ENCODE peak calls at places on chromosomes 3 and 15, in six cellular contexts. W, Q, J, K, A and G are unnamed samples.
A peak's percentile ranks its signal among the peaks of the same experiment; 100 is the strongest.

GRCh38 chr3:136247436-136247835 is 2.7 kb upstream of the PCCB start:
- DNase-seq in W (no peak), Q (no peak), J (no peak), K (no peak), A (no peak), G (no peak)

GRCh38 chr15:91032919-91033803 is 10.8 kb upstream of the VPS33B start:
- DNase-seq in W (peak; percentile 75), Q (peak; percentile 79), J (peak; percentile 46), K (no peak), A (peak; percentile 83), G (no peak)

GRCh38 chr15:31346367-31347066 is 19.9 kb downstream of the KLF13 start:
- DNase-seq in W (no peak), Q (no peak), J (no peak), K (no peak), A (no peak), G (no peak)

GRCh38 chr3:43001094-43001553 is 22.0 kb downstream of the GASK1A start:
- DNase-seq in W (peak; percentile 77), Q (peak; percentile 87), J (no peak), K (no peak), A (no peak), G (no peak)

GRCh38 chr3:36866358-36866757 is 78.5 kb downstream of the TRANK1 start:
- DNase-seq in W (no peak), Q (no peak), J (no peak), K (no peak), A (no peak), G (no peak)

GRCh38 chr15:25477816-25478215 is 39.0 kb upstream of the UBE3A start:
- DNase-seq in W (no peak), Q (no peak), J (no peak), K (no peak), A (no peak), G (no peak)

GRCh38 chr3:41404601-41405000 is 205.3 kb downstream of the CTNNB1 start:
- DNase-seq in W (no peak), Q (no peak), J (no peak), K (no peak), A (no peak), G (peak; percentile 25)

GRCh38 chr3:30145281-30145680 is 461.1 kb upstream of the TGFBR2 start:
- DNase-seq in W (no peak), Q (no peak), J (no peak), K (no peak), A (no peak), G (no peak)

GRCh38 chr15:38905634-38906033 is 341.0 kb upstream of the RASGRP1 start:
- DNase-seq in W (no peak), Q (no peak), J (no peak), K (no peak), A (no peak), G (no peak)

GRCh38 chr3:12049675-12050074 is 45.5 kb downstream of the SYN2 start:
- DNase-seq in W (no peak), Q (no peak), J (no peak), K (no peak), A (no peak), G (no peak)

GRCh38 chr3:69032137-69032536 is 18.7 kb upstream of the EOGT start:
- DNase-seq in W (no peak), Q (no peak), J (no peak), K (no peak), A (no peak), G (no peak)

GRCh38 chr3:138187296-138188012 is at the start of gene ARMC8:
- DNase-seq in W (peak; percentile 77), Q (peak; percentile 73), J (no peak), K (peak; percentile 95), A (peak; percentile 73), G (no peak)

GRCh38 chr15:25242166-25242879 is 196.5 kb downstream of the UBE3A start:
- DNase-seq in W (no peak), Q (peak; percentile 4), J (no peak), K (no peak), A (no peak), G (no peak)

GRCh38 chr15:47374222-47374621 is 343.1 kb upstream of the SEMA6D start:
- DNase-seq in W (no peak), Q (no peak), J (no peak), K (no peak), A (no peak), G (no peak)

GRCh38 chr3:143002083-143002712 is 828 bp downstream of the U2SURP start:
- DNase-seq in W (peak; percentile 47), Q (no peak), J (no peak), K (no peak), A (no peak), G (no peak)

GRCh38 chr15:96332854-96333193 is 2.3 kb downstream of the NR2F2 start:
- DNase-seq in W (no peak), Q (peak; percentile 50), J (no peak), K (no peak), A (no peak), G (no peak)

GRCh38 chr3:38003817-38004414 is 13.3 kb downstream of the VILL start:
- DNase-seq in W (no peak), Q (no peak), J (no peak), K (no peak), A (no peak), G (no peak)

GRCh38 chr15:29788433-29789034 is 33.7 kb downstream of the TJP1 start:
- DNase-seq in W (no peak), Q (no peak), J (no peak), K (no peak), A (no peak), G (peak; percentile 21)

GRCh38 chr15:72599855-72600464 is 54.5 kb upstream of the GOLGA6B start:
- DNase-seq in W (peak; percentile 37), Q (no peak), J (no peak), K (peak; percentile 15), A (peak; percentile 47), G (no peak)

GRCh38 chr3:49761661-49762060 is 24.7 kb downstream of the IP6K1 start:
- DNase-seq in W (no peak), Q (no peak), J (no peak), K (no peak), A (no peak), G (no peak)

GRCh38 chr15:74783072-74783807 is 1.4 kb downstream of the CSK start:
- DNase-seq in W (no peak), Q (no peak), J (no peak), K (no peak), A (no peak), G (no peak)

GRCh38 chr3:128549283-128550112 is 56.5 kb upstream of the GATA2 start:
- DNase-seq in W (peak; percentile 12), Q (peak; percentile 64), J (no peak), K (no peak), A (no peak), G (no peak)

GRCh38 chr3:27387625-27388024 is 18.4 kb upstream of the NEK10 start:
- DNase-seq in W (no peak), Q (no peak), J (no peak), K (no peak), A (no peak), G (no peak)

GRCh38 chr15:47691896-47692295 is 25.4 kb upstream of the SEMA6D start:
- DNase-seq in W (no peak), Q (no peak), J (no peak), K (no peak), A (no peak), G (no peak)

GRCh38 chr3:4297486-4297885 is 5.7 kb upstream of the SETMAR start:
- DNase-seq in W (no peak), Q (no peak), J (no peak), K (no peak), A (no peak), G (no peak)

GRCh38 chr3:60992395-60992794 is 258.9 kb downstream of the FHIT start:
- DNase-seq in W (no peak), Q (peak; percentile 21), J (no peak), K (no peak), A (no peak), G (no peak)

GRCh38 chr3:186427627-186428026 is 65.6 kb upstream of the DGKG start:
- DNase-seq in W (no peak), Q (no peak), J (no peak), K (no peak), A (no peak), G (no peak)

GRCh38 chr3:24119321-24119751 is 174.2 kb downstream of the NR1D2 start:
- DNase-seq in W (no peak), Q (no peak), J (no peak), K (no peak), A (peak; percentile 8), G (no peak)